ENCODE peak calls at places on chromosomes 6 and 20, in five cellular contexts. One of them, this sample, is unnamed. For H3K4me1, the result is how much of the 10 kb centered on the place peaks cover.

GRCh38 chr6:150204705-150205472 is 62.0 kb downstream of the PPP1R14C start:
- DNase-seq in transverse colon: no peak
- DNase-seq in heart left ventricle: peak
- DNase-seq in mammary epithelial cell: no peak
- DNase-seq in lower lobe of right lung: no peak
- DNase-seq in this sample: no peak

GRCh38 chr6:79225718-79226117 is 8.8 kb downstream of the HMGN3 start:
- DNase-seq in transverse colon: no peak
- DNase-seq in lower lobe of right lung: no peak
- DNase-seq in heart left ventricle: no peak
- DNase-seq in mammary epithelial cell: no peak
- DNase-seq in this sample: no peak

GRCh38 chr20:46113071-46113470 is 5.0 kb upstream of the CD40 start:
- DNase-seq in lower lobe of right lung: no peak
- DNase-seq in heart left ventricle: no peak
- DNase-seq in mammary epithelial cell: peak
- DNase-seq in transverse colon: no peak
- DNase-seq in this sample: no peak

GRCh38 chr6:75306074-75306473 is 21.5 kb upstream of the TMEM30A start:
- DNase-seq in heart left ventricle: no peak
- DNase-seq in transverse colon: no peak
- DNase-seq in lower lobe of right lung: no peak
- DNase-seq in mammary epithelial cell: no peak
- DNase-seq in this sample: no peak

GRCh38 chr6:96213768-96214167 is 198.0 kb downstream of the FUT9 start:
- DNase-seq in heart left ventricle: no peak
- DNase-seq in lower lobe of right lung: no peak
- DNase-seq in mammary epithelial cell: no peak
- DNase-seq in transverse colon: no peak
- DNase-seq in this sample: no peak

GRCh38 chr6:139161817-139162284 is 27.0 kb downstream of the HECA start:
- DNase-seq in mammary epithelial cell: no peak
- DNase-seq in heart left ventricle: no peak
- DNase-seq in lower lobe of right lung: no peak
- DNase-seq in transverse colon: no peak
- DNase-seq in this sample: no peak

GRCh38 chr6:63347599-63347998 is 27.8 kb upstream of the LGSN start:
- DNase-seq in mammary epithelial cell: peak
- DNase-seq in heart left ventricle: no peak
- DNase-seq in lower lobe of right lung: no peak
- DNase-seq in transverse colon: no peak
- DNase-seq in this sample: no peak

GRCh38 chr6:53264915-53265615 is 83.7 kb downstream of the ELOVL5 start:
- DNase-seq in mammary epithelial cell: no peak
- DNase-seq in transverse colon: no peak
- DNase-seq in heart left ventricle: no peak
- DNase-seq in lower lobe of right lung: no peak
- DNase-seq in this sample: no peak

GRCh38 chr6:16760536-16761468 is at the start of gene ATXN1:
- DNase-seq in transverse colon: peak
- DNase-seq in lower lobe of right lung: peak
- DNase-seq in heart left ventricle: peak
- DNase-seq in mammary epithelial cell: peak
- DNase-seq in this sample: peak

GRCh38 chr6:87393026-87393622 is 14.6 kb upstream of the CFAP206 start:
- DNase-seq in heart left ventricle: no peak
- DNase-seq in transverse colon: no peak
- DNase-seq in lower lobe of right lung: no peak
- DNase-seq in mammary epithelial cell: peak
- DNase-seq in this sample: peak

GRCh38 chr6:5030596-5031136 is 26.8 kb upstream of the RPP40 start:
- DNase-seq in mammary epithelial cell: peak
- DNase-seq in heart left ventricle: peak
- DNase-seq in lower lobe of right lung: peak
- DNase-seq in transverse colon: peak
- DNase-seq in this sample: peak

GRCh38 chr6:106097368-106098231 is 11.5 kb downstream of the PRDM1 start:
- DNase-seq in lower lobe of right lung: no peak
- DNase-seq in transverse colon: peak
- DNase-seq in mammary epithelial cell: peak
- DNase-seq in heart left ventricle: no peak
- DNase-seq in this sample: peak

GRCh38 chr20:60255426-60255825 is 297.2 kb downstream of the CDH26 start:
- DNase-seq in mammary epithelial cell: no peak
- DNase-seq in lower lobe of right lung: no peak
- DNase-seq in heart left ventricle: no peak
- DNase-seq in transverse colon: no peak
- DNase-seq in this sample: no peak

GRCh38 chr6:128339635-128340436 is 180.6 kb downstream of the PTPRK start:
- DNase-seq in lower lobe of right lung: no peak
- DNase-seq in heart left ventricle: no peak
- DNase-seq in mammary epithelial cell: no peak
- DNase-seq in transverse colon: no peak
- DNase-seq in this sample: no peak

GRCh38 chr6:55827818-55828522 is 47.4 kb downstream of the BMP5 start:
- DNase-seq in lower lobe of right lung: no peak
- DNase-seq in transverse colon: no peak
- DNase-seq in heart left ventricle: no peak
- DNase-seq in mammary epithelial cell: no peak
- DNase-seq in this sample: no peak

GRCh38 chr6:110938176-110938575 is 20.3 kb upstream of the GTF3C6 start:
- DNase-seq in lower lobe of right lung: no peak
- DNase-seq in mammary epithelial cell: peak
- DNase-seq in heart left ventricle: no peak
- DNase-seq in transverse colon: no peak
- DNase-seq in this sample: no peak

GRCh38 chr6:130411481-130411880 is 45.7 kb downstream of the TMEM200A start:
- DNase-seq in transverse colon: no peak
- DNase-seq in mammary epithelial cell: no peak
- DNase-seq in heart left ventricle: no peak
- DNase-seq in lower lobe of right lung: no peak
- DNase-seq in this sample: no peak

GRCh38 chr6:110408891-110409290 is 6.5 kb downstream of the DDO start:
- DNase-seq in lower lobe of right lung: no peak
- DNase-seq in transverse colon: no peak
- DNase-seq in mammary epithelial cell: no peak
- DNase-seq in heart left ventricle: no peak
- DNase-seq in this sample: no peak

GRCh38 chr6:154887051-154887450 is 108.1 kb upstream of the TIAM2 start:
- DNase-seq in transverse colon: no peak
- DNase-seq in mammary epithelial cell: peak
- DNase-seq in heart left ventricle: no peak
- DNase-seq in lower lobe of right lung: no peak
- DNase-seq in this sample: no peak

GRCh38 chr6:105278035-105278434 is 98.2 kb upstream of the POPDC3 start:
- DNase-seq in lower lobe of right lung: no peak
- DNase-seq in heart left ventricle: no peak
- DNase-seq in mammary epithelial cell: no peak
- DNase-seq in transverse colon: no peak
- DNase-seq in this sample: no peak

GRCh38 chr6:101116337-101116736 is 235.2 kb upstream of the ASCC3 start:
- DNase-seq in transverse colon: no peak
- DNase-seq in heart left ventricle: no peak
- DNase-seq in mammary epithelial cell: no peak
- DNase-seq in lower lobe of right lung: no peak
- DNase-seq in this sample: no peak

GRCh38 chr6:66096679-66097078 is 389.7 kb upstream of the EYS start:
- DNase-seq in transverse colon: no peak
- DNase-seq in heart left ventricle: no peak
- DNase-seq in lower lobe of right lung: no peak
- DNase-seq in mammary epithelial cell: no peak
- DNase-seq in this sample: no peak

GRCh38 chr20:50746138-50746940 is 15.0 kb downstream of the PARD6B start:
- DNase-seq in lower lobe of right lung: no peak
- DNase-seq in transverse colon: no peak
- DNase-seq in heart left ventricle: no peak
- DNase-seq in mammary epithelial cell: peak
- DNase-seq in this sample: peak

GRCh38 chr6:142929751-142930358 is 15.1 kb downstream of the HIVEP2 start:
- DNase-seq in transverse colon: no peak
- DNase-seq in lower lobe of right lung: no peak
- DNase-seq in heart left ventricle: no peak
- DNase-seq in mammary epithelial cell: peak
- DNase-seq in this sample: no peak

GRCh38 chr6:26594730-26595632 is 1.8 kb upstream of the ABT1 start:
- DNase-seq in heart left ventricle: no peak
- DNase-seq in mammary epithelial cell: peak
- DNase-seq in lower lobe of right lung: no peak
- DNase-seq in transverse colon: no peak
- DNase-seq in this sample: no peak

GRCh38 chr20:10553326-10553984 is 118.3 kb downstream of the SLX4IP start:
- DNase-seq in transverse colon: peak
- DNase-seq in mammary epithelial cell: peak
- DNase-seq in heart left ventricle: peak
- DNase-seq in lower lobe of right lung: peak
- DNase-seq in this sample: peak

GRCh38 chr6:41338654-41339053 is 3.2 kb downstream of the NCR2 start:
- DNase-seq in transverse colon: no peak
- DNase-seq in lower lobe of right lung: no peak
- DNase-seq in heart left ventricle: no peak
- DNase-seq in mammary epithelial cell: no peak
- DNase-seq in this sample: no peak
- H3K4me1 ChIP-seq in transverse colon: under half
- H3K4me1 ChIP-seq in lower lobe of right lung: under half
- H3K4me1 ChIP-seq in heart left ventricle: under half
- H3K4me1 ChIP-seq in mammary epithelial cell: under half
- H3K4me1 ChIP-seq in this sample: under half

DNA sequence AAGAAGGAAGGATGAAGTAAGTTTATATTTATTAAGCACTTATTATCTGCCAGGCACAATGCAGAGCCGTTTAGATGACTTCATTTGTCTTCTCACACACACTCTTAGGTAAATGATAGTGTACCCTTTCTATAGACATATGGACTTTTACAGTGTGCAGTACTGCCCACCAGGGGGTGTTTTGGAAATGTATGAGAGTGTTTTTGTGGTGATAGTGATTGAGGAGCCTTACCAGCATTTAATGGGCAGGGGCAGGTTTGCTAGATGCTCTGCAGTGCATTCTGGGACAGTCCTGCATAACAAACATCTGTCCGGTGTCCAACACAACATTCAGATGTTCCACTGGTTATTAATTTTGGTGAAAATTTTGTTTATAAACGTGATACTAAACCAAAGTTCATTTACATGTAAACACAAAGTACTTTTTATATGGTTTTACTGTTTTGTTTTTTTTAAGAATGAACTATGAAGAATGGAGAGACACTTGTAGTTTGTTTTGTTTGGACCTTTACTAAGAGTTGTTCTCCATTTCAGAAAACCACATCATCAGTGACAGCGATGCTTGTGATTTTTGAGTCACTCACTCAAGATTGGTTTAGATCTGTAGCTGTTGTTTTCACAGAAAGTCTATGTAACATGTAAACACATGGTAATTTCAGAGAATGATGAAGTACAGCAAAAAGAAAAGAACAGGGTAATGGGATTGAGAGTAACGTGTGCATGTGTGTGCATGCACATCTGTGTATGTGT is 19.9 kb downstream of the KCNS1 start:
- DNase-seq in mammary epithelial cell: no peak
- DNase-seq in transverse colon: no peak
- DNase-seq in lower lobe of right lung: no peak
- DNase-seq in heart left ventricle: no peak
- DNase-seq in this sample: no peak
- TF ChIP-seq CTCF in mammary epithelial cell: peak
- TF ChIP-seq CTCF in transverse colon: no peak
- TF ChIP-seq CTCF in lower lobe of right lung: peak
- TF ChIP-seq CTCF in heart left ventricle: no peak
- TF ChIP-seq CTCF in this sample: peak

DNA sequence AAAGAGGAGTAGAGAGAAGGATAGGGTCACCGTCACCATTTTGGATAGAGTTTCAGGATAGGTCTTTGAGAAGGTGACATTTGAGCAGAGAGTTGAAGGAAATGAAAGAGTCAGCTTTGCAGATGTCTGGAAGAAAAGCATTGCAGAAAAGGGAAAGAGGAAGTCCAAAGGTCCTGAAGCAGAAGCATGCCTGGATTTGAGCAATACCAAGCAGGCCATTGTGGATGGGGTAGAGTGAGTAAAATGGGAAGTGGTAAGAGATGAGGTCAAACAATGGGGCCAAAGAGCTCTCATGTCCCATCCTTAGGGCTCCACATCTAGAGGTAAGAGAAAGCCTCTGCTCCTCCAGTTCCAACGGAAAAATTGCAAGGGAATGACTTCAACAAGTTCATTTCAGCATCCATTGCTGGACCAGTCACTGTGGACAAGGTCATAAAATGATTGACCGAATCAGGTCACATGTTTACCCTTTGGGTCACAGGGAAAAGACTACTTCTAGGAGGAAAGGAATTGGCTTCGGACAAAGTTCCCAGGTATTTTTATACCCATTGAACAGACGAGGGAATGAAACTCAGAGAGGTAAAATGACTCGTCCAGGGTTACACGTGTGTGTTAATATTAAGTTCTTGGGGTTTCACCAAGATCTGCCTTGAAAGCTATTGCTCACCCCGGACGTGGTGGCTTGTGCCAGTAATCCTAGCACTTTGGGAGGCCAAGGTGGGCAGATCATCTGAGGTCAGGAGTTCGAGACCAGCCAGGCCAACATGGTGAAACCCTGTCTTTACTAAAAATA is 6.6 kb upstream of the SAMHD1 start:
- DNase-seq in transverse colon: no peak
- DNase-seq in lower lobe of right lung: no peak
- DNase-seq in heart left ventricle: peak
- DNase-seq in mammary epithelial cell: no peak
- DNase-seq in this sample: no peak
- H3K27ac ChIP-seq in transverse colon: peak
- H3K27ac ChIP-seq in lower lobe of right lung: peak
- H3K27ac ChIP-seq in heart left ventricle: no peak
- H3K27ac ChIP-seq in mammary epithelial cell: no peak
- H3K27ac ChIP-seq in this sample: no peak

GRCh38 chr6:15477746-15478145 is 185.1 kb downstream of the DTNBP1 start:
- DNase-seq in mammary epithelial cell: no peak
- DNase-seq in transverse colon: no peak
- DNase-seq in lower lobe of right lung: no peak
- DNase-seq in heart left ventricle: no peak
- DNase-seq in this sample: no peak

GRCh38 chr6:15476631-15477380 is 186.0 kb downstream of the DTNBP1 start:
- DNase-seq in mammary epithelial cell: no peak
- DNase-seq in heart left ventricle: no peak
- DNase-seq in lower lobe of right lung: no peak
- DNase-seq in transverse colon: no peak
- DNase-seq in this sample: no peak

GRCh38 chr6:15475261-15475660 is 187.6 kb downstream of the DTNBP1 start:
- DNase-seq in lower lobe of right lung: no peak
- DNase-seq in heart left ventricle: no peak
- DNase-seq in transverse colon: no peak
- DNase-seq in mammary epithelial cell: no peak
- DNase-seq in this sample: no peak

GRCh38 chr6:15474196-15474595 is 188.6 kb downstream of the DTNBP1 start:
- DNase-seq in lower lobe of right lung: no peak
- DNase-seq in mammary epithelial cell: peak
- DNase-seq in transverse colon: no peak
- DNase-seq in heart left ventricle: no peak
- DNase-seq in this sample: no peak

DNA sequence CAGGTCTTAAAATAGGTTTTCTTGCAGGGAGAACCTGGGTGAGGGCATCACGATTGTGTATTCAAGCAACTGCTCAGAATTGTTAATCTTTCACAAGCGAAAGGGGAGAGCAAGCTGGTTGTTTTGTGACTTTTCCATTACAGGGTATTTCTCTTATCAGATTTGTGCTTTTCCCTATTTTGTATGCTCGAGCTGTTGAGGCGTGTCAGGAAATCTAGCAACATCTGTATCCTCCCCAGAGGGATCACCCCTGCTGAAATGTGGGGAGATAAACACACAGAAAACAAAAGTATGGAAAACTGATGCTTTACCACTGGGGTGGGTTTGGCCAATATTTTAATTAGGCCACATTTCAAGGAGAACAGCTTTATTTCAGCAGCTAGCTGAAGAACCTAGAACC is 187.0 kb downstream of the DTNBP1 start:
- DNase-seq in mammary epithelial cell: no peak
- DNase-seq in lower lobe of right lung: no peak
- DNase-seq in transverse colon: no peak
- DNase-seq in heart left ventricle: no peak
- DNase-seq in this sample: no peak
- H3K4me1 ChIP-seq in mammary epithelial cell: under half
- H3K4me1 ChIP-seq in lower lobe of right lung: under half
- H3K4me1 ChIP-seq in transverse colon: under half
- H3K4me1 ChIP-seq in heart left ventricle: under half
- H3K4me1 ChIP-seq in this sample: under half

This sample was measured in testis.